ENCODE peak calls at places on chromosomes 16 and 17, in nine cellular contexts. One of them, this sample, is unnamed.

GRCh38 chr17:57987582-57988300 is at the start of gene VEZF1:
- DNase-seq in left kidney: peak
- DNase-seq in endothelial cell: peak
- DNase-seq in psoas muscle: peak
- DNase-seq in T1000: peak
- DNase-seq in AG04450: no peak
- DNase-seq in RWPE1: peak
- DNase-seq in hepatic stellate cell: peak
- DNase-seq in GM20000: peak
- DNase-seq in this sample: peak

GRCh38 chr17:49527927-49528651 is 33.0 kb downstream of the NGFR start:
- DNase-seq in left kidney: peak
- DNase-seq in endothelial cell: no peak
- DNase-seq in psoas muscle: no peak
- DNase-seq in T1000: no peak
- DNase-seq in AG04450: no peak
- DNase-seq in RWPE1: no peak
- DNase-seq in hepatic stellate cell: no peak
- DNase-seq in GM20000: no peak
- DNase-seq in this sample: no peak

GRCh38 chr17:83055911-83056582 is 23.4 kb upstream of the METRNL start:
- DNase-seq in left kidney: peak
- DNase-seq in endothelial cell: peak
- DNase-seq in psoas muscle: no peak
- DNase-seq in T1000: peak
- DNase-seq in AG04450: peak
- DNase-seq in RWPE1: peak
- DNase-seq in hepatic stellate cell: peak
- DNase-seq in GM20000: no peak
- DNase-seq in this sample: no peak

GRCh38 chr16:57539072-57539796 is 2.9 kb upstream of the CCDC102A start:
- DNase-seq in left kidney: no peak
- DNase-seq in endothelial cell: no peak
- DNase-seq in psoas muscle: no peak
- DNase-seq in T1000: no peak
- DNase-seq in AG04450: no peak
- DNase-seq in RWPE1: no peak
- DNase-seq in hepatic stellate cell: no peak
- DNase-seq in GM20000: peak
- DNase-seq in this sample: peak

GRCh38 chr17:2814499-2815341 is 18.5 kb downstream of the RAP1GAP2 start:
- DNase-seq in left kidney: no peak
- DNase-seq in endothelial cell: no peak
- DNase-seq in psoas muscle: no peak
- DNase-seq in T1000: no peak
- DNase-seq in AG04450: no peak
- DNase-seq in RWPE1: no peak
- DNase-seq in hepatic stellate cell: no peak
- DNase-seq in GM20000: peak
- DNase-seq in this sample: peak

GRCh38 chr16:86383488-86384262 is 126.7 kb upstream of the FOXF1 start:
- DNase-seq in left kidney: no peak
- DNase-seq in endothelial cell: no peak
- DNase-seq in psoas muscle: no peak
- DNase-seq in T1000: peak
- DNase-seq in AG04450: peak
- DNase-seq in RWPE1: no peak
- DNase-seq in hepatic stellate cell: peak
- DNase-seq in GM20000: no peak
- DNase-seq in this sample: no peak

GRCh38 chr17:50549969-50550368 is 3.0 kb downstream of the SPATA20 start:
- DNase-seq in left kidney: no peak
- DNase-seq in endothelial cell: no peak
- DNase-seq in psoas muscle: no peak
- DNase-seq in T1000: no peak
- DNase-seq in AG04450: no peak
- DNase-seq in RWPE1: no peak
- DNase-seq in hepatic stellate cell: no peak
- DNase-seq in GM20000: no peak
- DNase-seq in this sample: no peak

GRCh38 chr17:41691031-41691777 is 2.5 kb downstream of the EIF1 start:
- DNase-seq in left kidney: no peak
- DNase-seq in endothelial cell: no peak
- DNase-seq in psoas muscle: no peak
- DNase-seq in T1000: no peak
- DNase-seq in AG04450: no peak
- DNase-seq in RWPE1: no peak
- DNase-seq in hepatic stellate cell: no peak
- DNase-seq in GM20000: no peak
- DNase-seq in this sample: no peak

GRCh38 chr17:78486228-78486802 is 90.9 kb downstream of the DNAH17 start:
- DNase-seq in left kidney: no peak
- DNase-seq in endothelial cell: no peak
- DNase-seq in psoas muscle: no peak
- DNase-seq in T1000: no peak
- DNase-seq in AG04450: no peak
- DNase-seq in RWPE1: no peak
- DNase-seq in hepatic stellate cell: no peak
- DNase-seq in GM20000: no peak
- DNase-seq in this sample: no peak

GRCh38 chr17:73066148-73066884 is 26.2 kb downstream of the SLC39A11 start:
- DNase-seq in left kidney: peak
- DNase-seq in endothelial cell: no peak
- DNase-seq in psoas muscle: no peak
- DNase-seq in T1000: no peak
- DNase-seq in AG04450: no peak
- DNase-seq in RWPE1: no peak
- DNase-seq in hepatic stellate cell: no peak
- DNase-seq in GM20000: no peak
- DNase-seq in this sample: no peak

GRCh38 chr16:74724820-74725549 is 24.3 kb upstream of the MLKL start:
- DNase-seq in left kidney: peak
- DNase-seq in endothelial cell: no peak
- DNase-seq in psoas muscle: no peak
- DNase-seq in T1000: peak
- DNase-seq in AG04450: peak
- DNase-seq in RWPE1: peak
- DNase-seq in hepatic stellate cell: peak
- DNase-seq in GM20000: no peak
- DNase-seq in this sample: no peak

GRCh38 chr17:34347063-34347462 is 9.2 kb upstream of the CCL13 start:
- DNase-seq in left kidney: no peak
- DNase-seq in endothelial cell: no peak
- DNase-seq in psoas muscle: no peak
- DNase-seq in T1000: no peak
- DNase-seq in AG04450: no peak
- DNase-seq in RWPE1: no peak
- DNase-seq in hepatic stellate cell: no peak
- DNase-seq in GM20000: no peak
- DNase-seq in this sample: no peak

GRCh38 chr17:55717898-55718735 is 4.5 kb downstream of the TMEM100 start:
- DNase-seq in left kidney: peak
- DNase-seq in endothelial cell: peak
- DNase-seq in psoas muscle: peak
- DNase-seq in T1000: peak
- DNase-seq in AG04450: peak
- DNase-seq in RWPE1: peak
- DNase-seq in hepatic stellate cell: no peak
- DNase-seq in GM20000: peak
- DNase-seq in this sample: peak

GRCh38 chr17:38424297-38424972 is 3.8 kb upstream of the ARHGAP23 start:
- DNase-seq in left kidney: no peak
- DNase-seq in endothelial cell: no peak
- DNase-seq in psoas muscle: no peak
- DNase-seq in T1000: no peak
- DNase-seq in AG04450: no peak
- DNase-seq in RWPE1: no peak
- DNase-seq in hepatic stellate cell: no peak
- DNase-seq in GM20000: no peak
- DNase-seq in this sample: no peak

GRCh38 chr16:73187163-73187562 is 139.2 kb upstream of the ZFHX3 start:
- DNase-seq in left kidney: no peak
- DNase-seq in endothelial cell: no peak
- DNase-seq in psoas muscle: no peak
- DNase-seq in T1000: no peak
- DNase-seq in AG04450: no peak
- DNase-seq in RWPE1: no peak
- DNase-seq in hepatic stellate cell: no peak
- DNase-seq in GM20000: no peak
- DNase-seq in this sample: no peak

GRCh38 chr17:27846042-27846655 is 45.8 kb upstream of the NOS2 start:
- DNase-seq in left kidney: no peak
- DNase-seq in endothelial cell: no peak
- DNase-seq in psoas muscle: no peak
- DNase-seq in T1000: no peak
- DNase-seq in AG04450: no peak
- DNase-seq in RWPE1: no peak
- DNase-seq in hepatic stellate cell: no peak
- DNase-seq in GM20000: no peak
- DNase-seq in this sample: no peak

GRCh38 chr16:1916654-1916990 is 1.6 kb downstream of the HS3ST6 start:
- DNase-seq in left kidney: no peak
- DNase-seq in endothelial cell: no peak
- DNase-seq in psoas muscle: no peak
- DNase-seq in T1000: no peak
- DNase-seq in AG04450: no peak
- DNase-seq in RWPE1: no peak
- DNase-seq in hepatic stellate cell: no peak
- DNase-seq in GM20000: no peak
- DNase-seq in this sample: no peak

This sample was measured in GM10248.